ENCODE peak calls at places on chromosomes 16 and 17, in six cellular contexts. G is NCI-H2171; I is ovary; R is stimulated activated CD8-positive, alpha-beta memory T cell treated with anti-CD3 and anti-CD28 coated beads, Interleukin-7, amount 100 ng/mL, for 24 hours; O is AG04449; U is GM06990. X is an unnamed sample.

GRCh38 chr17:56798916-56799315 is 34.8 kb downstream of the C17orf67 start:
- DNase-seq in O (no peak), I (no peak), U (no peak), R (no peak), G (peak; percentile 33), X (no peak)

GRCh38 chr16:50718061-50718760 is 23.7 kb upstream of the CYLD start:
- DNase-seq in I (no peak), U (no peak), G (no peak), R (no peak), O (no peak), X (no peak)

GRCh38 chr16:49128740-49129139 is 152.9 kb downstream of the CBLN1 start:
- DNase-seq in U (no peak), R (no peak), G (no peak), O (no peak), I (no peak), X (no peak)

GRCh38 chr16:546909-547770 is 13.1 kb upstream of the PRR35 start:
- DNase-seq in U (peak; percentile 84), G (no peak), R (no peak), I (peak; percentile 88), O (no peak), X (peak; percentile 37)

GRCh38 chr17:81102352-81102751 is 63.0 kb upstream of the PVALEF start:
- DNase-seq in I (no peak), R (no peak), O (no peak), G (no peak), U (no peak), X (no peak)

GRCh38 chr17:68446626-68447041 is 10.7 kb downstream of the WIPI1 start:
- DNase-seq in U (no peak), I (no peak), O (no peak), G (peak; percentile 95), R (no peak), X (no peak)

GRCh38 chr17:12088035-12088434 is 67.4 kb downstream of the MAP2K4 start:
- DNase-seq in G (no peak), R (no peak), U (no peak), O (no peak), I (no peak), X (no peak)

GRCh38 chr16:51149251-51149661 is 1.8 kb downstream of the SALL1 start:
- DNase-seq in U (no peak), I (no peak), G (no peak), O (no peak), R (no peak), X (no peak)

GRCh38 chr16:31695667-31696066 is 168.0 kb downstream of the AHSP start:
- DNase-seq in R (no peak), O (no peak), U (no peak), G (no peak), I (no peak), X (no peak)

GRCh38 chr16:84648595-84649510 is 542 bp downstream of the KLHL36 start:
- DNase-seq in O (no peak), G (no peak), R (no peak), I (peak; percentile 69), U (peak; percentile 55), X (peak; percentile 32)

GRCh38 chr16:14523632-14524031 is 106.4 kb downstream of the PARN start:
- DNase-seq in I (no peak), R (no peak), G (no peak), O (no peak), U (no peak), X (no peak)

GRCh38 chr16:19559242-19559910 is 3.9 kb downstream of the VPS35L start:
- DNase-seq in I (no peak), O (peak; percentile 19), G (peak; percentile 36), R (no peak), U (no peak), X (peak; percentile 20)

GRCh38 chr17:42754782-42755181 is 6.2 kb upstream of the RAMP2 start:
- DNase-seq in R (no peak), G (no peak), U (no peak), O (no peak), I (no peak), X (peak; percentile 51)

GRCh38 chr16:51924744-51925143 is 622.2 kb downstream of the TOX3 start:
- DNase-seq in R (no peak), I (no peak), O (no peak), U (no peak), G (no peak), X (no peak)

GRCh38 chr17:38743556-38744171 is 4.5 kb downstream of the PCGF2 start:
- DNase-seq in R (no peak), O (no peak), I (no peak), G (peak; percentile 68), U (no peak), X (no peak)